ENCODE peak calls at places on chromosomes 12 and 14, in five cellular contexts. F, D, P, Z and Q are unnamed samples.

GRCh38 chr14:92556255-92556741 is 42.7 kb downstream of the RIN3 start:
- DNase-seq in Z (no peak), P (no peak), F (no peak), D (no peak), Q (no peak)

GRCh38 chr14:75821828-75822521 is 159.8 kb downstream of the TGFB3 start:
- DNase-seq in D (no peak), F (no peak), P (no peak), Z (no peak), Q (no peak)

GRCh38 chr12:23431006-23431405 is 518.5 kb downstream of the SOX5 start:
- DNase-seq in P (no peak), D (no peak), Z (no peak), F (no peak), Q (no peak)

GRCh38 chr12:104456950-104457745 is 400 bp downstream of the CHST11 start:
- DNase-seq in D (no peak), Z (peak; percentile 74), F (peak; percentile 65), P (peak; percentile 59), Q (peak; percentile 57)

GRCh38 chr12:29921307-29921706 is 137.6 kb upstream of the TMTC1 start:
- DNase-seq in F (peak; percentile 2), D (no peak), P (no peak), Z (no peak), Q (no peak)

GRCh38 chr14:24185741-24186140 is 2.9 kb downstream of the IPO4 start:
- DNase-seq in F (no peak), Z (no peak), D (no peak), P (no peak), Q (no peak)

GRCh38 chr12:122106891-122107660 is 28.5 kb downstream of the MLXIP start:
- DNase-seq in F (no peak), Z (peak; percentile 42), D (no peak), P (no peak), Q (no peak)

GRCh38 chr14:103626150-103626850 is 2.7 kb upstream of the KLC1 start:
- DNase-seq in P (no peak), F (no peak), D (no peak), Z (no peak), Q (no peak)

GRCh38 chr12:95237315-95237714 is 19.7 kb downstream of the VEZT start:
- DNase-seq in D (no peak), P (no peak), Z (no peak), F (no peak), Q (no peak)

GRCh38 chr14:34160619-34161018 is 209.7 kb upstream of the EGLN3 start:
- DNase-seq in P (no peak), D (no peak), F (no peak), Z (no peak), Q (no peak)

GRCh38 chr12:51320695-51321320 is 3.2 kb downstream of the BIN2 start:
- DNase-seq in Z (no peak), D (no peak), P (no peak), F (peak; percentile 63), Q (no peak)

GRCh38 chr12:27644446-27644845 is 51.8 kb upstream of the REP15 start:
- DNase-seq in F (no peak), P (no peak), Z (no peak), D (no peak), Q (no peak)

GRCh38 chr12:31626270-31626669 is 33.2 kb upstream of the ETFBKMT start:
- DNase-seq in P (no peak), Z (no peak), F (no peak), D (no peak), Q (no peak)

GRCh38 chr12:3342051-3342450 is 149.0 kb upstream of the PRMT8 start:
- DNase-seq in F (peak; percentile 19), P (no peak), D (peak; percentile 35), Z (peak; percentile 18), Q (peak; percentile 38)

GRCh38 chr12:16347391-16348298 is at the start of gene MGST1:
- DNase-seq in F (no peak), D (no peak), P (peak; percentile 93), Z (peak; percentile 77), Q (no peak)

GRCh38 chr12:102642199-102642598 is 161.8 kb upstream of the IGF1 start:
- DNase-seq in F (no peak), Z (no peak), P (no peak), D (no peak), Q (no peak)

GRCh38 chr14:91413547-91414474 is 3.8 kb downstream of the CCDC88C start:
- DNase-seq in P (no peak), D (no peak), F (no peak), Z (peak; percentile 88), Q (no peak)

GRCh38 chr12:93229494-93230310 is 148.0 kb upstream of the NUDT4 start:
- DNase-seq in Z (no peak), P (no peak), F (peak; percentile 41), D (no peak), Q (no peak)

GRCh38 chr12:106883421-106883820 is 72.3 kb upstream of the TMEM263 start:
- DNase-seq in P (no peak), F (no peak), Z (no peak), D (no peak), Q (no peak)

GRCh38 chr14:50308363-50308762 is 3.7 kb downstream of the L2HGDH start:
- DNase-seq in Z (no peak), D (no peak), P (no peak), F (no peak), Q (no peak)

GRCh38 chr12:31591308-31591901 is 469 bp upstream of the DENND5B start:
- DNase-seq in P (peak; percentile 48), Z (peak; percentile 16), F (no peak), D (no peak), Q (peak; percentile 36)

GRCh38 chr12:93079271-93079670 is 150.2 kb upstream of the EEA1 start:
- DNase-seq in F (no peak), D (no peak), P (no peak), Z (no peak), Q (no peak)

GRCh38 chr12:132173135-132174014 is 29.1 kb downstream of the NOC4L start:
- DNase-seq in Z (no peak), D (no peak), F (no peak), P (no peak), Q (no peak)

GRCh38 chr12:10740182-10740581 is 17.1 kb upstream of the YBX3 start:
- DNase-seq in F (no peak), Z (no peak), D (no peak), P (no peak), Q (no peak)

GRCh38 chr14:91754819-91755218 is 22.9 kb upstream of the CATSPERB start:
- DNase-seq in F (no peak), P (no peak), D (no peak), Z (peak; percentile 93), Q (no peak)